ENCODE peak calls at places on chromosomes 4 and X, in four cellular contexts. X is H1, C is SK-N-SH, P is GM12878. Z is an unnamed sample.

GRCh38 chrX:108735087-108735679 is 1.2 kb downstream of the IRS4 start:
- DNase-seq in X (no peak), C (peak), P (no peak), Z (no peak)

GRCh38 chrX:149758068-149758714 is 15.7 kb upstream of the HSFX1 start:
- DNase-seq in X (no peak), C (no peak), P (no peak), Z (no peak)

GRCh38 chr4:118729287-118730286 is 44.4 kb downstream of the METTL14 start:
- DNase-seq in X (no peak), C (no peak), P (no peak), Z (peak)

GRCh38 chr4:109436504-109436903 is 2.9 kb downstream of the SEC24B start:
- DNase-seq in X (no peak), C (no peak), P (no peak), Z (no peak)

GRCh38 chr4:57504139-57504538 is 394.0 kb upstream of the IGFBP7 start:
- DNase-seq in X (no peak), C (no peak), P (no peak), Z (no peak)

GRCh38 chr4:155604718-155605601 is 61.7 kb upstream of the GUCY1A1 start:
- DNase-seq in X (no peak), C (no peak), P (no peak), Z (no peak)

GRCh38 chrX:130916636-130917422 is 13.8 kb upstream of the ENOX2 start:
- DNase-seq in X (no peak), C (peak), P (no peak), Z (peak)

GRCh38 chrX:15451913-15452312 is 41.2 kb downstream of the PIR start:
- DNase-seq in X (no peak), C (no peak), P (no peak), Z (no peak)

GRCh38 chr4:139753686-139754085 is 88.1 kb downstream of the MGST2 start:
- DNase-seq in X (no peak), C (no peak), P (no peak), Z (no peak)

GRCh38 chr4:156006192-156006591 is 52.5 kb upstream of the CTSO start:
- DNase-seq in X (no peak), C (no peak), P (no peak), Z (no peak)

GRCh38 chr4:76987153-76987562 is 37.6 kb downstream of the SEPTIN11 start:
- DNase-seq in X (no peak), C (no peak), P (no peak), Z (no peak)

GRCh38 chrX:114599903-114600302 is 16.0 kb downstream of the HTR2C start:
- DNase-seq in X (no peak), C (no peak), P (no peak), Z (no peak)

GRCh38 chr4:168868044-168868855 is 141.8 kb downstream of the CBR4 start:
- DNase-seq in X (no peak), C (no peak), P (no peak), Z (no peak)

GRCh38 chr4:106273831-106274230 is 42.2 kb downstream of the TBCK start:
- DNase-seq in X (no peak), C (no peak), P (no peak), Z (no peak)

GRCh38 chr4:11912886-11913285 is 484.2 kb upstream of the HS3ST1 start:
- DNase-seq in X (no peak), C (no peak), P (no peak), Z (no peak)

GRCh38 chrX:36898301-36898700 is 109.9 kb upstream of the FAM47C start:
- DNase-seq in X (no peak), C (peak), P (no peak), Z (peak)

GRCh38 chr4:63036159-63036866 is 1372.9 kb downstream of the TECRL start:
- DNase-seq in X (no peak), C (no peak), P (no peak), Z (no peak)

GRCh38 chr4:115219862-115220261 is 106.4 kb upstream of the NDST4 start:
- DNase-seq in X (no peak), C (no peak), P (no peak), Z (no peak)

GRCh38 chr4:133741766-133742165 is 459.8 kb downstream of the PABPC4L start:
- DNase-seq in X (no peak), C (no peak), P (no peak), Z (no peak)

GRCh38 chr4:74671074-74671698 is 123.1 kb downstream of the BTC start:
- DNase-seq in X (peak), C (peak), P (no peak), Z (peak)

DNA sequence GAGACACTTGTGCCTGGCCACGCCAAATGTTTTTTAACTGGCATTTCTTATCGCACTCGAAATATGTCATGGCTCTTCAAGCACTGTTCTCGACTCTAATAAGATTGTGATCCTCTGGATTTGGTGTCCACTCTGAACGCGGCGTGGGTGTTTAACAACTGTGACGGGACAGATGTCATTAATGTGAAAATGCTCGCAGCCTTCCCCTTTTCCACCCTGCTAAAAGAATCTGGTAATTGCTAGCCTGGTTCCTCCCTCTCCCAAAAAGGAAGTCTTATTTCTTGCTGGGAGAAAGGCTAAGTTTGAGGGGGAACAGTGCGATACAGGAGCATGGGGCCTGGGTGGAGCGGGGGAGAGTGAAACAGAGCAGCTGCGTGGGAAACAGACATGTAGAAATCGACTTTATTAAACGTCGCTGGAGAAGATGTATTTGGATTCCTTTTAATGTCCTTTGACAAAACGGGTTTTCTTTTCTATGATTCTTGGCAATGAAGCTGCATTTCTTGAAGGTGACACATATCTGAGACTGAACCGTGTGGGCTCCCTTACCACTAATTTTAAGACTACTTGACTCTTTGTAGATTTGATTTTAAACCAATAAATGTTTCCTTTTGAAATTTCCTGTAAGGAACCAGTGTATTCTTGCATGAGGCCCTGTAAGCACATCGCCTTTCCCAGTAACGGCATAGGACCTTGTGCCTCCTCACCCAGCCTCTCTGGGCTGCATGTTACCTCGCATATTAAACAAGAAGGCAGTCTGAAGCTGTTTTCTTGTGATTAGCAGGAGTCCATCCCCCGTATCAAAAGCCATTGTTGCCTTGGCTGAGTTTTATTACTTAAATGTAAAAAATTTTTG is 17.8 kb downstream of the TBC1D1 start:
- DNase-seq in X (no peak), C (no peak), P (no peak), Z (no peak)
- TF ChIP-seq TCF12 in X (no peak), C (peak), P (no peak), Z (no peak)

GRCh38 chr4:8419222-8420041 is 21.1 kb downstream of the ACOX3 start:
- DNase-seq in X (no peak), C (no peak), P (peak), Z (no peak)
- TF ChIP-seq TCF12 in X (no peak), C (no peak), P (no peak), Z (no peak)

GRCh38 chrX:54292755-54293154 is 65.1 kb downstream of the WNK3 start:
- DNase-seq in X (no peak), C (no peak), P (no peak), Z (peak)
- TF ChIP-seq TCF12 in X (no peak), C (no peak), P (no peak), Z (no peak)

GRCh38 chrX:125736008-125736729 is 416.5 kb downstream of the TEX13C start:
- DNase-seq in X (no peak), C (no peak), P (no peak), Z (no peak)
- TF ChIP-seq TCF12 in X (no peak), C (no peak), P (no peak), Z (no peak)

DNA sequence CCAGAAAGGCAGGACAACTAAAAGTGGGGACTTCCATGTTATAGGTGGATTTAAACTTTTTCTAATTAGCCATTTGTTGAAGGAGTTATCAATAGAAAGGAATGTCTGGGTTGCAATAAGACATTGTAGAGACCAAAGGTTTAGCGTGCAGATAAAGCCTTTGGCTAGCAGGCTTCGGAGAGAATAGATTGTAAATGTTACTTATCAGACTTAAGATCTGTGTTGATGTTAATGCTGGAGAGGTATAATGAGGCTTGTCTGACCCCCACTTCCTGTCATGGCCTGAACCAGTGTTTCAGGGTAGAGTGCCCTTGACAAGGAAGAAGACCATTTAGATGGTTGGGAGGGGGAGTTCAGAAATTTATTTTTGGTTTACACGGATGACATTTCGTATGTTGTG is 67.1 kb upstream of the SPIN4 start:
- DNase-seq in X (no peak), C (no peak), P (no peak), Z (no peak)
- TF ChIP-seq TCF12 in X (no peak), C (no peak), P (no peak), Z (no peak)

DNA sequence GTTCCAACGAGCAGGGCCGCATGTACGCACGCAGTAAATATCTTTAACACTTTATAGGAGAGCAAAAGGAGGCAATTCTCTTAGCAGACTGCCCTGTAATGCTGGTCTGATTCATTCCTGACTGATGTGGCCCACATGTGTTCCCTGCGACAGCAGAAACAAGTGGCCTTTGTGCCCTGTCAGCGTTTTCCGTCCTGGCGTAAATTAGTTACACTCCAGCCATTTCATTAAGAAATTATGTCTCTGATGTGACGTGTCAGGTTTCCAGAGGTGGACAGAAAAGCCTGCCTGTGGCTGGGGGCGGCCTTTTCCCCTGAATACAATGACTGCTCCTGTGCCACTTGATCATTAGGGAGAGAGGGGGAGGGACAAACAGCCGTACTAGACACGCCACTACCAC is 145.9 kb upstream of the BCOR start:
- DNase-seq in X (no peak), C (peak), P (no peak), Z (no peak)
- TF ChIP-seq TCF12 in X (no peak), C (no peak), P (no peak), Z (no peak)

GRCh38 chr4:150343796-150344195 is 238.2 kb upstream of the MAB21L2 start:
- DNase-seq in X (no peak), C (no peak), P (no peak), Z (no peak)

GRCh38 chr4:150337709-150338108 is 244.2 kb upstream of the MAB21L2 start:
- DNase-seq in X (no peak), C (no peak), P (no peak), Z (no peak)

GRCh38 chr4:150348079-150348478 is 233.9 kb upstream of the MAB21L2 start:
- DNase-seq in X (no peak), C (no peak), P (no peak), Z (no peak)

GRCh38 chr4:150342945-150343344 is 239.0 kb upstream of the MAB21L2 start:
- DNase-seq in X (no peak), C (no peak), P (no peak), Z (no peak)
- TF ChIP-seq TCF12 in X (no peak), C (no peak), P (no peak), Z (no peak)

DNA sequence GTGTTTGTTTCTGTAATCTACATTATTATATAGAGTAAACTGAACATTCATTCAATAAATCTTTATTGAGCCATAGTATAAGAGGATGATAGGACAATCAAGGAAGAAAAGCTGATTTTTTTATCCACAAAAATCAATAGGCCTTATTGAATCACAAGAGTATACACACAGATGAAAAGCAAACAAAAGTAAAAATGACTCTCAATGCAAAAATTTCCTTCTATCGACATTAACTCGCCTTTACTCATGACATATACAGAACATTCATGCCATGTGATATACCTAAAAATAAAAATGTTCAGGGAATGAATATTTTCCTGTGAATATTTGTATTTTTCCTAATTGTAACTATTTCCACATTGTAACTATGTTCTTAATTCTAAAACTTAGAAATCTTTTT is 161.2 kb downstream of the LRBA start:
- DNase-seq in X (no peak), C (no peak), P (no peak), Z (no peak)
- TF ChIP-seq TCF12 in X (no peak), C (no peak), P (no peak), Z (no peak)

DNA sequence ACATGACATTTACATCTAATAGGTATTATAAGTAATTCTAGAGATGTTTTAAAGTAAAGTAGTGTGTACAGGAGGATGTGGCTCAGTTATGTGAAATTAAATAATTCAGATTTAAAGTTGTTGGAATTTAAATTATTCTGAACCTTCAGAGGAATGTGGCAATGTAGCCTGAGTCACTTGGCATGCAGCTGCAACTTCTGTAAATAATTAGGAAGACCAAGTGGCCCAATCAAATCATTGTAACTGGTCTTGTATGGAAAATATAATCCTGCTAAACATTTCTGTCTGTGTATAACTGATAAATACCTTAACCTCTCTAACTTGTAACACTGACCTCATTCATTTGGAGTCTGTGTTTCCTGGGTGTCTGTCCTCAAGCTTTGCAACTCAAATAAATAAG is 828.9 kb downstream of the GLUD2 start:
- DNase-seq in X (no peak), C (no peak), P (no peak), Z (no peak)
- TF ChIP-seq TCF12 in X (no peak), C (no peak), P (no peak), Z (no peak)

GRCh38 chr4:53364624-53365023 is 1.2 kb downstream of the SCFD2 start:
- DNase-seq in X (no peak), C (no peak), P (no peak), Z (no peak)

GRCh38 chr4:53366301-53366716 is 448 bp upstream of the SCFD2 start:
- DNase-seq in X (no peak), C (no peak), P (no peak), Z (no peak)

GRCh38 chr4:53362093-53362492 is 3.8 kb downstream of the SCFD2 start:
- DNase-seq in X (no peak), C (no peak), P (no peak), Z (no peak)

GRCh38 chr4:53365486-53366300 is at the start of gene SCFD2:
- DNase-seq in X (peak), C (peak), P (peak), Z (peak)

DNA sequence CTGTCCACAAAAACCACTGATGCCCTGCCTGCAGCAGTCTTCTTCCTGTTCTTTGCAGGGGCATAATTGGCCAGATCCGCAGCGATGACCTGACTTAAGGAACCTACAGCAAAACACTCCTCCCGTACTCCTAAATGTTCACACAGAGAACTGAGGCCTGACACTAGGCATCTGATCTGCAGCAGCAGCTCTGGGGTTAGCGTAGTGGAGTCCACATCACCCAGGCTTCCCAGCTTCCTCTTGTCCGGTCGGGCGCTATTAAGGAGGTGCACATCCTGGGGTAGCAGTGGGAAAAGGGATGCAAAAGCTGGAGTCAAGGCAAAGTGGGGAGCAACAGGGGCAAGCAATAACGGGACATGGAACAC is 758 bp downstream of the SCFD2 start:
- DNase-seq in X (no peak), C (peak), P (no peak), Z (peak)
- TF ChIP-seq TCF12 in X (no peak), C (no peak), P (no peak), Z (no peak)